ENCODE peak calls at places on chromosomes 2 and 18, in four cellular contexts. One of them, this sample, is unnamed.

GRCh38 chr2:26177122-26177521 is 4.2 kb downstream of the GAREM2 start:
- DNase-seq in HTR-8/SVneo: no peak
- DNase-seq in ureter: no peak
- DNase-seq in colonic mucosa: no peak
- DNase-seq in this sample: no peak

GRCh38 chr18:4060427-4061281 is 394.5 kb downstream of the DLGAP1 start:
- DNase-seq in ureter: no peak
- DNase-seq in colonic mucosa: no peak
- DNase-seq in HTR-8/SVneo: no peak
- DNase-seq in this sample: no peak

GRCh38 chr18:54250846-54251251 is 18.5 kb upstream of the POLI start:
- DNase-seq in ureter: no peak
- DNase-seq in HTR-8/SVneo: no peak
- DNase-seq in colonic mucosa: no peak
- DNase-seq in this sample: no peak

GRCh38 chr18:76456018-76456750 is 38.9 kb downstream of the ZNF516 start:
- DNase-seq in colonic mucosa: no peak
- DNase-seq in HTR-8/SVneo: no peak
- DNase-seq in ureter: peak; percentile 28
- DNase-seq in this sample: peak; percentile 42

GRCh38 chr2:240564571-240565266 is 3.6 kb upstream of the RNPEPL1 start:
- DNase-seq in HTR-8/SVneo: no peak
- DNase-seq in ureter: peak; percentile 42
- DNase-seq in colonic mucosa: peak; percentile 23
- DNase-seq in this sample: peak; percentile 47

GRCh38 chr2:226556050-226556449 is 243.6 kb downstream of the IRS1 start:
- DNase-seq in colonic mucosa: no peak
- DNase-seq in HTR-8/SVneo: no peak
- DNase-seq in ureter: no peak
- DNase-seq in this sample: no peak

GRCh38 chr2:156841321-156841720 is 405.1 kb downstream of the GPD2 start:
- DNase-seq in ureter: no peak
- DNase-seq in colonic mucosa: no peak
- DNase-seq in HTR-8/SVneo: no peak
- DNase-seq in this sample: no peak

GRCh38 chr2:231132126-231132525 is 7.3 kb upstream of the HTR2B start:
- DNase-seq in colonic mucosa: no peak
- DNase-seq in ureter: no peak
- DNase-seq in HTR-8/SVneo: peak; percentile 48
- DNase-seq in this sample: no peak

GRCh38 chr2:174667461-174667860 is 69.9 kb upstream of the WIPF1 start:
- DNase-seq in colonic mucosa: no peak
- DNase-seq in ureter: no peak
- DNase-seq in HTR-8/SVneo: no peak
- DNase-seq in this sample: no peak

GRCh38 chr2:102753563-102754159 is 8.2 kb upstream of the TMEM182 start:
- DNase-seq in HTR-8/SVneo: peak; percentile 20
- DNase-seq in ureter: no peak
- DNase-seq in colonic mucosa: peak; percentile 25
- DNase-seq in this sample: no peak

GRCh38 chr2:96103906-96104861 is 12.2 kb downstream of the ADRA2B start:
- DNase-seq in colonic mucosa: no peak
- DNase-seq in HTR-8/SVneo: no peak
- DNase-seq in ureter: no peak
- DNase-seq in this sample: no peak